ENCODE peak calls at places on chromosome 15, in five cellular contexts. K is neuronal stem cell, I is IMR-90, M is H1, C is mesenchymal stem cell. H is an unnamed sample.

GRCh38 chr15:66858423-66859207 is 156.6 kb downstream of the SMAD6 start:
- DNase-seq in K (no peak), I (no peak), M (no peak), C (no peak), H (peak; percentile 12)

GRCh38 chr15:63372018-63372705 is 9.5 kb downstream of the CA12 start:
- DNase-seq in K (no peak), I (peak; percentile 98), M (no peak), C (peak; percentile 90), H (no peak)

GRCh38 chr15:56765252-56765651 is 31.9 kb upstream of the ZNF280D start:
- DNase-seq in K (no peak), I (peak; percentile 80), M (no peak), C (peak; percentile 26), H (no peak)

GRCh38 chr15:58870451-58870850 is 63.0 kb downstream of the SLTM start:
- DNase-seq in K (no peak), I (peak; percentile 60), M (no peak), C (no peak), H (no peak)

GRCh38 chr15:65912235-65912634 is 42.9 kb downstream of the RAB11A start:
- DNase-seq in K (no peak), I (no peak), M (no peak), C (no peak), H (no peak)

GRCh38 chr15:73319460-73320245 is 49.1 kb downstream of the HCN4 start:
- DNase-seq in K (no peak), I (no peak), M (no peak), C (no peak), H (no peak)

GRCh38 chr15:53830707-53831386 is 71.4 kb upstream of the WDR72 start:
- DNase-seq in K (no peak), I (no peak), M (no peak), C (no peak), H (no peak)

GRCh38 chr15:89512631-89513030 is 16.2 kb upstream of the RHCG start:
- DNase-seq in K (no peak), I (no peak), M (no peak), C (no peak), H (no peak)

GRCh38 chr15:95912728-95913127 is 417.8 kb upstream of the NR2F2 start:
- DNase-seq in K (no peak), I (no peak), M (no peak), C (no peak), H (no peak)

GRCh38 chr15:36614016-36614415 is 34.6 kb downstream of the CDIN1 start:
- DNase-seq in K (no peak), I (no peak), M (no peak), C (no peak), H (no peak)

GRCh38 chr15:35665855-35666536 is 120.0 kb upstream of the DPH6 start:
- DNase-seq in K (no peak), I (no peak), M (no peak), C (no peak), H (no peak)

GRCh38 chr15:58873267-58873666 is 60.2 kb downstream of the SLTM start:
- DNase-seq in K (no peak), I (peak; percentile 67), M (no peak), C (no peak), H (no peak)

GRCh38 chr15:41609123-41609522 is 50.1 kb downstream of the TYRO3 start:
- DNase-seq in K (no peak), I (no peak), M (no peak), C (no peak), H (no peak)

GRCh38 chr15:84852212-84852611 is 32.2 kb upstream of the SLC28A1 start:
- DNase-seq in K (no peak), I (no peak), M (no peak), C (no peak), H (no peak)

GRCh38 chr15:31504462-31504839 is 177.8 kb downstream of the KLF13 start:
- DNase-seq in K (no peak), I (no peak), M (no peak), C (no peak), H (peak; percentile 13)

GRCh38 chr15:38521316-38521715 is 43.3 kb downstream of the RASGRP1 start:
- DNase-seq in K (no peak), I (no peak), M (no peak), C (no peak), H (no peak)
- H3K14ac ChIP-seq in K (no peak overlapping the region), I (no peak overlapping the region), M (no peak overlapping the region), C (no peak overlapping the region), H (no peak overlapping the region)

GRCh38 chr15:50353999-50354837 is 780 bp downstream of the GABPB1 start:
- DNase-seq in K (peak; percentile 44), I (peak; percentile 92), M (no peak), C (peak; percentile 96), H (peak; percentile 44)
- H2AK5ac ChIP-seq in K (peak overlapping the region; percentile 88), I (peak overlapping the region; percentile 98), M (peak overlapping the region; percentile 89), C (peak overlapping the region; percentile 80), H (no peak overlapping the region)

DNA sequence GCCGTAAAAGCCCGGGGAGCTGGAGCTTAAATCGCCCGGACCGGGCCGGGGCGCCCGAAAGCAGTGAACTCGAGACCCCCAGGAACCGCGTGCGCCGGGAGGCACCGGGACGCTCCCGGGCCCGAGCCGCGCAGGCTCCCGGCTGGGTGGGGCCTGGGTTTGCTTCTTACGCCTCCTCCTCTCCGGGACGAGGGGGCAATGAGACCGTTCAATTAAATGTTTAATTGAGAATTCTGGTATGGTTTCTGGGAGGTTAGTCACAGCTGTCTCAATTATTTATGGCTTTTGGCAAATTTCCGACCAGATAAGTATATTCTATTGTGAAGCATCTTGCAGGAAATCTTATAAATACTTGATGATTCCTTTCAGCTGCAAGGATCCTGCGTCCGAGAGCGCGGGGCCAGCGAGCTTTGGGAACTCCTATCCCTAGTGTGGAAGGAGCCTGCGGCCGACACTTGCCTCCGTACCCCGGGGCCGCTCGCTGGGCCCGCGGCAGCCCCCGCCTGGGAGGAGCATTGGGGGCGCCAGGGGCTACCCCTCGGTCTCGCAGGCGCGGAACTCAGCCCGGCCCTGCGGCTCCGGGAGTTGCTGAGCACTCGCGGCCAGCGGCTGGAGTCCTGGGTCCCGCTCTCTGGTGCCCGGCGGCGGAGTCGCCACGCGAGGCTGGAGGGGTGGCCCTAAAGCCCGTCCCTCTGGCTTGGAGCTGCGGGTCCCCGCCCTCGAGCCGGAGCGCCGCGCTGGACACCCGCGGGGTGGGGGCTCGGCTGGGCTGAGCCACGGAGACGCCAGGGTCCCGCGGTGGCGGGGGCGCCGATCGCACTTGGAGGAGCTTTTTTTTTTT is 10.3 kb downstream of the ISL2 start:
- DNase-seq in K (no peak), I (peak; percentile 51), M (no peak), C (peak; percentile 51), H (peak; percentile 47)
- H2BK15ac ChIP-seq in K (peak overlapping the region; percentile 64), I (no peak overlapping the region), M (no peak overlapping the region), C (peak overlapping the region; percentile 69), H (no peak overlapping the region)

GRCh38 chr15:70829366-70830166 is 24.4 kb downstream of the LARP6 start:
- DNase-seq in K (no peak), I (peak; percentile 22), M (no peak), C (no peak), H (no peak)
- H3K14ac ChIP-seq in K (no peak overlapping the region), I (no peak overlapping the region), M (no peak overlapping the region), C (no peak overlapping the region), H (no peak overlapping the region)

DNA sequence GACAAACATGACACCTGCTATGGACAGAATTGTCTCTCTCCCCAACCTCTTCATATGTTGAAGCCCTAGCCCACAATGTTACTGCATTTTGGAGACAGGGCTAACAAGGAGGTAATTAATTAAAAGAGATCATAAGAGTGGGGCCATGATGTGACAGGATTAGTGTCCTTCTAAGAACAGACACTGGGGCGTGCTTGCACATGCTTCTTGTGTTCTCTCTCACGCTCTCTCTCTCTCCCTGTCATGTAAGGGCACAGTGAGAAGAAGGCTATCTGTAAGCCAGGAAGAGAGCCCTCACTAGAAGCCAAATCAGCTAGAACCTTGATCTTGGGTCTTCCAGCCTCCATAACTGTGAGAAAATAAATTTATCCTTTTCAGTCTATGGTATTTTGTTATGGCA is 56.0 kb upstream of the TSPAN3 start:
- DNase-seq in K (no peak), I (no peak), M (no peak), C (no peak), H (no peak)
- H2AK5ac ChIP-seq in K (no peak overlapping the region), I (no peak overlapping the region), M (no peak overlapping the region), C (no peak overlapping the region), H (no peak overlapping the region)

DNA sequence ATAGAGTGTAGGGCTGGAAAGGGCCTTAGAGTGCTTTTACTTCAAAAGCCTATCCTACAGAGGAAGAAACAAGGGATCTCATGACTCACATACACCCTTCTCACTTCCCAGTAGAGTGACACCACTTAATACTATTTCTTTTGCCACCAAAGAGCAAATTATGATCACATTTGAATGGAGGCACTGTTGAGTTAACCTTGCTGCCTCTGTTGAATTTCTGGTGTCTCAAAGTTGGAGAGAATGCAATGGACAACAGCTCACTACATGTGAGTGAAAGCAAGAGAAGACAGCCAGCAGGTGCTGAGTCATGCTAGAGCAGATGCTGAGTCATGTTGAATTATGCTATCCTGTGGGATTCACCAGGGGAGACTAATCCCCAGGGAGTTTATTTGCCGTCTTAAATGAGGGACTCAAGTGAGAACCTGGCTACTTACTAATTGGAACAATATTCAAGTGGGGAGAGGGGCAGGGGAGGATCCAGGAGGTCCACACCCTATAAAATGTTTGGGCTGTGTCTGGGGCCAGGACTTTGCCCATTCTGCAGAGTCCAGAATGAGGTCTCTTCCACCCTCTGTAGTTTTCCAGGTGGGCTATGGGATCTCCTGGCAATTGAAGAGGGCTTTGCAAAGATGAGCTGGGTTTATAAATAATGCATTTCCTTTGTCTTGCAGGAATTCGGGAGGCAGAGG is 35.8 kb downstream of the ST8SIA2 start:
- DNase-seq in K (peak; percentile 24), I (peak; percentile 61), M (no peak), C (peak; percentile 64), H (no peak)
- H2BK15ac ChIP-seq in K (no peak overlapping the region), I (no peak overlapping the region), M (no peak overlapping the region), C (no peak overlapping the region), H (no peak overlapping the region)

GRCh38 chr15:22919171-22919570 is 61.0 kb downstream of the CYFIP1 start:
- DNase-seq in K (no peak), I (no peak), M (no peak), C (no peak), H (no peak)
- H3K14ac ChIP-seq in K (no peak overlapping the region), I (no peak overlapping the region), M (no peak overlapping the region), C (no peak overlapping the region), H (no peak overlapping the region)

DNA sequence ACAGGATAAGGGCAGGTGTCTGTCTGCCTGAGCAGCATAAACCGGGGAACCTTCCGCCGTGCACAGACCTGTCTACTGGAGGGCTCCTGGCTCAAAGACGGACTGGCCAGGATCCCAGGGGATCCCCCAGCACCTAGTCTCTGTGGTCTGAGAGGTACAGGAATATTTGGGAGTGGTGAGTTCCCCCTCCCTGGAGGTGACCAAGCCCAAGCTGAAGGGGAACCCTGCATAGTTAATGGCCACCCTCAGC is 194.7 kb upstream of the TLE3 start:
- DNase-seq in K (no peak), I (no peak), M (no peak), C (no peak), H (no peak)
- H2AK5ac ChIP-seq in K (no peak overlapping the region), I (no peak overlapping the region), M (no peak overlapping the region), C (no peak overlapping the region), H (no peak overlapping the region)

GRCh38 chr15:98801234-98801561 is 152.9 kb downstream of the IGF1R start:
- DNase-seq in K (peak; percentile 62), I (no peak), M (no peak), C (no peak), H (peak; percentile 59)
- H2BK15ac ChIP-seq in K (no peak overlapping the region), I (no peak overlapping the region), M (peak overlapping the region; percentile 36), C (no peak overlapping the region), H (no peak overlapping the region)